ENCODE peak calls at places on chromosomes 12 and 14, in ten cellular contexts. O is CD4-positive, alpha-beta T cell; F is aorta; C is esophagus mucosa; R is gastrocnemius medialis; U is upper lobe of left lung; B is left lung; W is Right ventricle myocardium superior; D is sciatic nerve; M is activated T-cell treated with anti-CD3 and anti-CD28 coated beads, Interleukin-2, amount 50 U/mL, for 72 hours. X is an unnamed sample.
A peak's percentile ranks its signal among the peaks of the same experiment; 100 is the strongest.

GRCh38 chr14:39763402-39763890 is 331.2 kb upstream of the FBXO33 start:
- ATAC-seq in O (no peak), C (no peak), W (no peak), R (no peak), D (no peak), F (no peak), U (no peak), B (no peak), M (no peak), X (no peak)

GRCh38 chr14:39447155-39447554 is 14.9 kb upstream of the FBXO33 start:
- ATAC-seq in C (no peak), R (no peak), B (no peak), M (peak; percentile 23), F (no peak), W (no peak), U (no peak), D (no peak), O (no peak), X (no peak)

GRCh38 chr14:95523051-95523817 is 6.8 kb upstream of the SYNE3 start:
- ATAC-seq in O (peak; percentile 22), C (no peak), B (no peak), R (no peak), M (peak; percentile 75), W (no peak), F (no peak), U (no peak), D (no peak), X (no peak)

GRCh38 chr12:94678849-94679248 is 28.5 kb upstream of the TMCC3 start:
- ATAC-seq in R (no peak), B (no peak), F (no peak), U (no peak), W (no peak), O (no peak), D (no peak), C (peak; percentile 81), M (no peak), X (no peak)

GRCh38 chr12:109773384-109774011 is 59.7 kb downstream of the TRPV4 start:
- ATAC-seq in F (no peak), O (no peak), M (no peak), B (peak; percentile 69), W (peak; percentile 56), R (peak; percentile 59), D (peak; percentile 51), C (peak; percentile 55), U (no peak), X (no peak)

GRCh38 chr14:54711812-54712211 is 144.9 kb downstream of the SAMD4A start:
- ATAC-seq in U (no peak), B (no peak), F (peak; percentile 16), W (peak; percentile 56), M (no peak), O (no peak), C (no peak), D (peak; percentile 19), R (peak; percentile 6), X (no peak)

GRCh38 chr12:39372204-39372925 is 70.6 kb downstream of the KIF21A start:
- ATAC-seq in B (no peak), D (no peak), C (no peak), W (peak; percentile 31), U (no peak), M (peak; percentile 58), R (no peak), O (no peak), F (no peak), X (no peak)

GRCh38 chr12:111791507-111791906 is 24.8 kb downstream of the ALDH2 start:
- ATAC-seq in R (no peak), W (no peak), F (peak; percentile 43), M (no peak), C (peak; percentile 16), D (peak; percentile 41), B (no peak), U (peak; percentile 15), O (no peak), X (no peak)

GRCh38 chr14:65991124-65991523 is 495.0 kb upstream of the CCDC196 start:
- ATAC-seq in W (peak; percentile 48), O (no peak), C (peak; percentile 29), D (no peak), U (no peak), M (no peak), F (no peak), R (no peak), B (no peak), X (no peak)

GRCh38 chr14:104725772-104726548 is 1.9 kb downstream of the ADSS1 start:
- ATAC-seq in M (no peak), B (no peak), C (no peak), F (no peak), R (peak; percentile 21), O (no peak), W (no peak), D (no peak), U (no peak), X (no peak)

GRCh38 chr14:102991376-102991775 is 66.0 kb downstream of the CDC42BPB start:
- ATAC-seq in F (no peak), D (no peak), W (no peak), C (no peak), O (no peak), U (no peak), B (no peak), M (no peak), R (no peak), X (no peak)

GRCh38 chr12:14185441-14186192 is 179.9 kb upstream of the ATF7IP start:
- ATAC-seq in W (peak; percentile 55), C (peak; percentile 74), R (no peak), B (peak; percentile 84), D (no peak), U (peak; percentile 58), M (peak; percentile 36), F (no peak), O (no peak), X (no peak)

GRCh38 chr12:6773662-6774351 is 1.5 kb downstream of the LAG3 start:
- ATAC-seq in U (no peak), F (no peak), B (no peak), M (peak; percentile 37), O (peak; percentile 33), W (no peak), D (no peak), R (no peak), C (no peak), X (no peak)

GRCh38 chr12:91947459-91947858 is 198.2 kb downstream of the BTG1 start:
- ATAC-seq in R (no peak), O (no peak), W (no peak), F (no peak), M (peak; percentile 89), D (no peak), B (peak; percentile 86), U (peak; percentile 44), C (no peak), X (no peak)

GRCh38 chr14:54652188-54652889 is 85.4 kb downstream of the SAMD4A start:
- ATAC-seq in M (no peak), U (peak; percentile 92), F (peak; percentile 92), W (peak; percentile 88), R (peak; percentile 71), C (peak; percentile 83), B (peak; percentile 91), D (peak; percentile 96), O (no peak), X (peak; percentile 94)

GRCh38 chr12:85575115-85576096 is 260.8 kb downstream of the RASSF9 start:
- ATAC-seq in C (peak; percentile 57), B (peak; percentile 89), U (peak; percentile 81), W (peak; percentile 86), D (peak; percentile 74), F (peak; percentile 74), M (peak; percentile 42), R (peak; percentile 45), O (no peak), X (peak; percentile 50)

GRCh38 chr14:48391661-48392060 is 716.3 kb upstream of the MDGA2 start:
- ATAC-seq in O (no peak), D (no peak), M (no peak), F (no peak), U (no peak), W (no peak), B (no peak), R (no peak), C (no peak), X (no peak)

GRCh38 chr14:92514844-92515509 is 1.4 kb downstream of the RIN3 start:
- ATAC-seq in B (no peak), M (no peak), U (no peak), D (peak; percentile 16), W (no peak), O (no peak), F (no peak), R (no peak), C (no peak), X (no peak)

GRCh38 chr12:47991106-47991550 is 13.1 kb downstream of the COL2A1 start:
- ATAC-seq in U (no peak), R (no peak), M (no peak), F (no peak), C (no peak), W (no peak), D (peak; percentile 6), B (no peak), O (no peak), X (peak; percentile 13)

GRCh38 chr14:68608235-68608962 is 184.5 kb downstream of the ZFP36L1 start:
- ATAC-seq in W (peak; percentile 56), D (peak; percentile 57), F (peak; percentile 28), O (no peak), U (peak; percentile 75), C (peak; percentile 8), B (peak; percentile 48), M (no peak), R (no peak), X (peak; percentile 29)

GRCh38 chr14:68466491-68466977 is 326.3 kb downstream of the ZFP36L1 start:
- ATAC-seq in B (peak; percentile 73), D (peak; percentile 76), M (no peak), C (peak; percentile 62), F (peak; percentile 64), O (no peak), U (peak; percentile 80), W (peak; percentile 68), R (peak; percentile 46), X (peak; percentile 89)

GRCh38 chr14:73723799-73724621 is 9.8 kb upstream of the PNMA1 start:
- ATAC-seq in O (no peak), D (peak; percentile 92), M (no peak), U (peak; percentile 88), F (peak; percentile 89), C (peak; percentile 66), R (peak; percentile 81), B (peak; percentile 65), W (peak; percentile 77), X (peak; percentile 89)

GRCh38 chr14:72839753-72840390 is 54.0 kb downstream of the DPF3 start:
- ATAC-seq in C (no peak), U (no peak), O (no peak), F (no peak), B (no peak), D (no peak), R (no peak), M (no peak), W (no peak), X (no peak)

X was measured in gastroesophageal sphincter.